ENCODE peak calls at places on chromosomes 12 and 14, in four cellular contexts. Z, H, E and U are unnamed samples.

GRCh38 chr12:77914089-77914488 is 83.4 kb downstream of the NAV3 start:
- DNase-seq in Z (no peak), H (no peak), E (no peak), U (no peak)

GRCh38 chr12:94795520-94795919 is 145.2 kb upstream of the TMCC3 start:
- DNase-seq in Z (no peak), H (no peak), E (no peak), U (no peak)

GRCh38 chr12:100612557-100612956 is 39.1 kb downstream of the GAS2L3 start:
- DNase-seq in Z (no peak), H (no peak), E (no peak), U (no peak)

GRCh38 chr12:6391013-6391412 is 7.1 kb downstream of the LTBR start:
- DNase-seq in Z (no peak), H (no peak), E (no peak), U (no peak)

GRCh38 chr12:64694130-64695078 is 64.8 kb downstream of the GNS start:
- DNase-seq in Z (peak), H (no peak), E (no peak), U (no peak)

GRCh38 chr12:4985820-4986219 is 57.9 kb upstream of the KCNA5 start:
- DNase-seq in Z (no peak), H (no peak), E (peak), U (no peak)

GRCh38 chr12:76310110-76310509 is 38.1 kb downstream of the BBS10 start:
- DNase-seq in Z (no peak), H (no peak), E (no peak), U (no peak)

GRCh38 chr14:65961004-65961403 is 525.2 kb upstream of the CCDC196 start:
- DNase-seq in Z (peak), H (peak), E (no peak), U (peak)

GRCh38 chr12:69648476-69648875 is 37.8 kb upstream of the LRRC10 start:
- DNase-seq in Z (no peak), H (no peak), E (no peak), U (no peak)

GRCh38 chr14:64952598-64953309 is 10.2 kb upstream of the GPX2 start:
- DNase-seq in Z (peak), H (no peak), E (peak), U (peak)

GRCh38 chr12:12870454-12870853 is 20.9 kb upstream of the GPRC5A start:
- DNase-seq in Z (no peak), H (no peak), E (no peak), U (no peak)

GRCh38 chr14:39733741-39734140 is 301.5 kb upstream of the FBXO33 start:
- DNase-seq in Z (no peak), H (no peak), E (no peak), U (no peak)

GRCh38 chr14:32594766-32595165 is 265.7 kb downstream of the AKAP6 start:
- DNase-seq in Z (no peak), H (no peak), E (no peak), U (no peak)

GRCh38 chr14:94113490-94113889 is 3.0 kb downstream of the IFI27 start:
- DNase-seq in Z (no peak), H (no peak), E (no peak), U (no peak)

GRCh38 chr14:76955575-76956252 is 72.8 kb downstream of the IRF2BPL start:
- DNase-seq in Z (peak), H (peak), E (peak), U (no peak)

GRCh38 chr12:67651380-67651695 is 2.8 kb downstream of the DYRK2 start:
- DNase-seq in Z (no peak), H (no peak), E (no peak), U (no peak)

GRCh38 chr12:25775968-25776367 is 182.5 kb upstream of the RASSF8 start:
- DNase-seq in Z (peak), H (no peak), E (no peak), U (no peak)

GRCh38 chr14:98953544-98954346 is 318.3 kb downstream of the BCL11B start:
- DNase-seq in Z (no peak), H (peak), E (no peak), U (no peak)

GRCh38 chr12:76236640-76237039 is 111.6 kb downstream of the BBS10 start:
- DNase-seq in Z (no peak), H (no peak), E (no peak), U (no peak)

GRCh38 chr12:108852674-108853073 is 4.7 kb downstream of the SSH1 start:
- DNase-seq in Z (no peak), H (no peak), E (no peak), U (no peak)

GRCh38 chr12:80412343-80412953 is 31.6 kb upstream of the PTPRQ start:
- DNase-seq in Z (peak), H (peak), E (no peak), U (no peak)

GRCh38 chr14:64387232-64387737 is 868 bp upstream of the MTHFD1 start:
- DNase-seq in Z (peak), H (no peak), E (no peak), U (peak)

GRCh38 chr12:10235761-10236631 is 23.3 kb downstream of the GABARAPL1 start:
- DNase-seq in Z (peak), H (peak), E (no peak), U (no peak)

GRCh38 chr14:61406198-61406597 is 84.8 kb downstream of the PRKCH start:
- DNase-seq in Z (no peak), H (no peak), E (no peak), U (no peak)

GRCh38 chr12:117101953-117102833 is 3.0 kb upstream of the TESC start:
- DNase-seq in Z (no peak), H (no peak), E (no peak), U (no peak)

GRCh38 chr14:104047761-104048160 is 37.7 kb upstream of the ASPG start:
- DNase-seq in Z (no peak), H (no peak), E (no peak), U (no peak)

GRCh38 chr12:83826112-83826511 is 1086.5 kb downstream of the SLC6A15 start:
- DNase-seq in Z (peak), H (peak), E (no peak), U (no peak)

GRCh38 chr12:15627995-15628945 is 160.9 kb downstream of the EPS8 start:
- DNase-seq in Z (no peak), H (no peak), E (no peak), U (no peak)

GRCh38 chr14:99351166-99352007 is 79.4 kb upstream of the BCL11B start:
- DNase-seq in Z (no peak), H (no peak), E (no peak), U (no peak)

GRCh38 chr12:109228664-109229063 is 80.4 kb downstream of the FOXN4 start:
- DNase-seq in Z (no peak), H (no peak), E (no peak), U (no peak)

GRCh38 chr12:10119072-10119471 is 10.9 kb downstream of the CLEC7A start:
- DNase-seq in Z (no peak), H (no peak), E (no peak), U (no peak)

GRCh38 chr14:78701246-78701645 is 531.1 kb downstream of the NRXN3 start:
- DNase-seq in Z (no peak), H (no peak), E (no peak), U (no peak)

GRCh38 chr12:55499810-55500252 is 7.7 kb downstream of the OR6C68 start:
- DNase-seq in Z (peak), H (no peak), E (no peak), U (no peak)

GRCh38 chr12:72272731-72273498 is 745 bp downstream of the TRHDE start:
- DNase-seq in Z (no peak), H (no peak), E (no peak), U (peak)

GRCh38 chr12:96786808-96787207 is 120.2 kb upstream of the NEDD1 start:
- DNase-seq in Z (no peak), H (no peak), E (no peak), U (no peak)

GRCh38 chr14:93042968-93043940 is 72.5 kb downstream of the ITPK1 start:
- DNase-seq in Z (no peak), H (no peak), E (no peak), U (no peak)

GRCh38 chr12:96120359-96121100 is 73.6 kb upstream of the ELK3 start:
- DNase-seq in Z (peak), H (peak), E (peak), U (no peak)

GRCh38 chr12:2528001-2528400 is 266.8 kb upstream of the FKBP4 start:
- DNase-seq in Z (no peak), H (no peak), E (no peak), U (no peak)

GRCh38 chr12:2535583-2536187 is 259.1 kb upstream of the FKBP4 start:
- DNase-seq in Z (no peak), H (peak), E (no peak), U (no peak)

GRCh38 chr12:2526371-2526770 is 268.4 kb upstream of the FKBP4 start:
- DNase-seq in Z (no peak), H (no peak), E (peak), U (no peak)

GRCh38 chr12:2532647-2533435 is 261.9 kb upstream of the FKBP4 start:
- DNase-seq in Z (no peak), H (no peak), E (no peak), U (no peak)

GRCh38 chr12:2531371-2531770 is 263.4 kb upstream of the FKBP4 start:
- DNase-seq in Z (no peak), H (no peak), E (no peak), U (no peak)
- TF ChIP-seq SPI1 in Z (no peak), H (no peak), E (no peak), U (no peak)

GRCh38 chr12:98185606-98186005 is 329.8 kb upstream of the TMPO start:
- DNase-seq in Z (no peak), H (no peak), E (no peak), U (no peak)
- TF ChIP-seq SPI1 in Z (no peak), H (no peak), E (no peak), U (no peak)

GRCh38 chr14:22471545-22472121 is 117.4 kb downstream of the DAD1 start:
- DNase-seq in Z (peak), H (peak), E (no peak), U (no peak)
- TF ChIP-seq SPI1 in Z (no peak), H (no peak), E (no peak), U (no peak)

DNA sequence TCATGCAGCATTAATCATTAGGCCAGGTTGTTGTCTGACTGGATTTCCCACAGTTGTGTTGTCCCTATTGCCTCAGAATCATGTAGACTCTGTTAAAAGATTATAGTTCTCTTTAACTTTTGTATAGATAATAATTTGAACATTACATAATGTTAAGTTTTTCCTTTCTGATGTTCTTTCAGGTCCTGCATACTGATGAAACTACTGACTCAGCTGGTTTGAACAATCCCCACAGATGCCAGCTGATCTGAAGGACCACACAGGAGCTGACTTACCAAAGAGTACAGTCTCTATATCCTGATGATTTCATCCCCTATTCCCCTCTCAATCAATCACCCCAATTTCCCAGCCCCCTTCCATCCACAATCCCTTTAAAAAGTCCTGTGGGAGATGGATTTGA is 341.2 kb upstream of the MGAT4C start:
- DNase-seq in Z (no peak), H (no peak), E (no peak), U (no peak)
- TF ChIP-seq SPI1 in Z (no peak), H (no peak), E (no peak), U (no peak)